ENCODE peak calls at places on chromosome 4, in seven cellular contexts. K is NCI-H2171, J is SIG-M5, Q is NCI-H345, A is NCI-H69, C is body of pancreas, M is psoas muscle. N is an unnamed sample.

GRCh38 chr4:153790962-153791551 is 2.2 kb upstream of the SFRP2 start:
- DNase-seq in K (no peak), A (peak; percentile 14), J (no peak), C (peak; percentile 18), M (peak; percentile 62), Q (no peak), N (peak; percentile 52)

GRCh38 chr4:123877561-123877960 is 481.0 kb downstream of the SPRY1 start:
- DNase-seq in J (no peak), A (no peak), M (no peak), C (peak; percentile 28), K (no peak), Q (no peak), N (no peak)

GRCh38 chr4:4541040-4541631 is 712 bp downstream of the STX18 start:
- DNase-seq in Q (no peak), K (no peak), J (peak; percentile 79), A (peak; percentile 47), C (peak; percentile 47), M (peak; percentile 18), N (no peak)

GRCh38 chr4:88029556-88029955 is 22.1 kb downstream of the PKD2 start:
- DNase-seq in A (no peak), C (no peak), Q (no peak), J (no peak), K (no peak), M (no peak), N (no peak)

GRCh38 chr4:144575181-144575580 is 70.8 kb upstream of the HHIP start:
- DNase-seq in K (peak; percentile 1), J (no peak), Q (peak; percentile 6), C (no peak), M (no peak), A (peak; percentile 90), N (peak; percentile 18)

GRCh38 chr4:168263039-168263438 is 55.5 kb downstream of the DDX60 start:
- DNase-seq in Q (no peak), C (no peak), J (no peak), A (no peak), K (no peak), M (no peak), N (no peak)

GRCh38 chr4:57156242-57156990 is 46.2 kb upstream of the IGFBP7 start:
- DNase-seq in K (no peak), M (no peak), A (no peak), J (no peak), C (no peak), Q (no peak), N (no peak)

GRCh38 chr4:168535689-168536088 is 38.8 kb downstream of the PALLD start:
- DNase-seq in K (no peak), A (no peak), M (no peak), Q (no peak), C (no peak), J (no peak), N (no peak)

GRCh38 chr4:15238720-15239119 is 189.1 kb upstream of the C1QTNF7 start:
- DNase-seq in C (peak; percentile 8), J (no peak), Q (no peak), M (no peak), K (no peak), A (no peak), N (peak; percentile 21)

N was measured in NCI-H526.